ENCODE peak calls at places on chromosomes 13 and 19, in nine cellular contexts. R is H1, E is fibroblast of lung, Q is hepatocyte, K is endothelial cell of umbilical vein, X is A673, U is PC-3, B is HCT116, A is GM23338. T is an unnamed sample.
A peak's percentile ranks its signal among the peaks of the same experiment; 100 is the strongest.

GRCh38 chr13:94656766-94657165 is 55.1 kb downstream of the GPR180 start:
- DNase-seq in K (peak; percentile 33), U (peak; percentile 76), A (peak; percentile 6), R (no peak), B (no peak), E (peak; percentile 96), Q (peak; percentile 23), X (peak; percentile 78), T (no peak)

GRCh38 chr19:47228168-47228936 is 2.6 kb downstream of the BBC3 start:
- DNase-seq in E (peak; percentile 11), A (peak; percentile 67), B (no peak), X (no peak), U (no peak), K (no peak), R (peak; percentile 72), Q (peak; percentile 76), T (no peak)

GRCh38 chr13:109454167-109454917 is 332.0 kb downstream of the IRS2 start:
- DNase-seq in B (no peak), A (no peak), E (peak; percentile 9), X (no peak), R (no peak), K (no peak), Q (no peak), U (no peak), T (no peak)

GRCh38 chr19:13929340-13929739 is 8.9 kb downstream of the PODNL1 start:
- DNase-seq in B (no peak), E (no peak), K (no peak), Q (no peak), U (no peak), R (no peak), A (no peak), X (no peak), T (no peak)

GRCh38 chr13:26867451-26868067 is 107.0 kb upstream of the GPR12 start:
- DNase-seq in A (peak; percentile 39), K (peak; percentile 38), B (no peak), U (peak; percentile 38), E (peak; percentile 33), X (peak; percentile 29), Q (peak; percentile 53), R (peak; percentile 62), T (peak; percentile 62)

GRCh38 chr13:50796463-50796862 is 47.0 kb downstream of the DLEU7 start:
- DNase-seq in A (no peak), Q (no peak), B (no peak), E (no peak), R (no peak), X (no peak), K (no peak), U (no peak), T (no peak)

GRCh38 chr19:35533822-35534521 is 716 bp downstream of the GAPDHS start:
- DNase-seq in K (no peak), X (no peak), E (peak; percentile 46), B (no peak), A (peak; percentile 82), R (peak; percentile 82), Q (peak; percentile 37), U (no peak), T (no peak)

GRCh38 chr13:39038569-39038898 is 278 bp downstream of the NHLRC3 start:
- DNase-seq in U (peak; percentile 8), B (no peak), K (no peak), R (no peak), X (peak; percentile 63), Q (no peak), E (no peak), A (no peak), T (no peak)

GRCh38 chr13:43136940-43137574 is 113.7 kb downstream of the DNAJC15 start:
- DNase-seq in B (no peak), Q (peak; percentile 19), A (peak; percentile 32), U (no peak), K (no peak), E (no peak), R (no peak), X (no peak), T (no peak)

GRCh38 chr13:38341149-38341692 is 8.4 kb upstream of the UFM1 start:
- DNase-seq in B (no peak), K (no peak), R (no peak), A (no peak), X (no peak), U (no peak), Q (no peak), E (no peak), T (no peak)

GRCh38 chr13:32585625-32586021 is 629 bp upstream of the PDS5B start:
- DNase-seq in Q (peak; percentile 7), A (peak; percentile 45), X (no peak), K (no peak), E (no peak), U (peak; percentile 3), R (no peak), B (no peak), T (peak; percentile 10)

GRCh38 chr13:73704587-73704986 is 429.6 kb downstream of the KLF12 start:
- DNase-seq in E (no peak), R (no peak), A (no peak), B (no peak), K (no peak), Q (no peak), X (no peak), U (no peak), T (no peak)

GRCh38 chr13:52454459-52454824 is 836 bp upstream of the CKAP2 start:
- DNase-seq in K (peak; percentile 36), E (peak; percentile 7), B (no peak), U (peak; percentile 11), X (no peak), R (no peak), Q (peak; percentile 29), A (peak; percentile 12), T (peak; percentile 36)

GRCh38 chr19:47752440-47753211 is 7.3 kb downstream of the NOP53 start:
- DNase-seq in U (no peak), R (no peak), B (no peak), X (no peak), Q (no peak), K (no peak), E (no peak), A (no peak), T (peak; percentile 37)

GRCh38 chr19:45780448-45781281 is 1.6 kb downstream of the DMPK start:
- DNase-seq in E (no peak), K (no peak), Q (no peak), R (no peak), U (no peak), A (no peak), B (no peak), X (no peak), T (no peak)

GRCh38 chr13:19597523-19597922 is 35.9 kb upstream of the MPHOSPH8 start:
- DNase-seq in K (no peak), X (peak; percentile 25), B (no peak), U (peak; percentile 94), E (peak; percentile 68), R (no peak), Q (no peak), A (no peak), T (no peak)

GRCh38 chr13:110431425-110431824 is 124.3 kb downstream of the COL4A2 start:
- DNase-seq in K (no peak), X (no peak), U (no peak), R (no peak), B (no peak), A (no peak), Q (no peak), E (no peak), T (no peak)

GRCh38 chr13:34207334-34207733 is 389.4 kb downstream of the RFC3 start:
- DNase-seq in E (peak; percentile 70), R (no peak), Q (peak; percentile 43), B (no peak), K (peak; percentile 34), U (peak; percentile 69), X (peak; percentile 2), A (no peak), T (no peak)

GRCh38 chr13:113816248-113816924 is 47.5 kb downstream of the GAS6 start:
- DNase-seq in X (no peak), K (no peak), A (no peak), Q (no peak), B (no peak), U (peak; percentile 37), R (no peak), E (no peak), T (peak; percentile 16)

GRCh38 chr19:12527034-12527836 is 24.0 kb downstream of the ZNF564 start:
- DNase-seq in A (peak; percentile 69), X (peak; percentile 22), Q (peak; percentile 17), E (peak; percentile 56), U (peak; percentile 19), B (no peak), R (no peak), K (peak; percentile 26), T (no peak)

GRCh38 chr13:103615778-103616177 is 549.6 kb upstream of the SLC10A2 start:
- DNase-seq in U (no peak), E (no peak), Q (no peak), A (no peak), X (no peak), K (no peak), R (no peak), B (no peak), T (no peak)
- TF ChIP-seq EZH2 in U (no peak), E (no peak), Q (no peak), A (no peak), X (no peak), K (no peak), R (no peak), B (no peak), T (no peak)

GRCh38 chr19:1256646-1257474 is 8.5 kb downstream of the MIDN start:
- DNase-seq in U (no peak), R (no peak), K (no peak), Q (no peak), E (no peak), X (peak; percentile 38), B (no peak), A (no peak), T (no peak)
- H3K4me1 ChIP-seq in U (peaks cover 37% of the 10 kb centered on the region), R (peaks cover 35% of the 10 kb centered on the region), K (peaks cover 57% of the 10 kb centered on the region), Q (peaks cover 69% of the 10 kb centered on the region), E (peaks cover 52% of the 10 kb centered on the region), X (peaks cover 75% of the 10 kb centered on the region), B (peaks cover 94% of the 10 kb centered on the region), A (peaks cover 37% of the 10 kb centered on the region), T (peaks cover 85% of the 10 kb centered on the region)

DNA sequence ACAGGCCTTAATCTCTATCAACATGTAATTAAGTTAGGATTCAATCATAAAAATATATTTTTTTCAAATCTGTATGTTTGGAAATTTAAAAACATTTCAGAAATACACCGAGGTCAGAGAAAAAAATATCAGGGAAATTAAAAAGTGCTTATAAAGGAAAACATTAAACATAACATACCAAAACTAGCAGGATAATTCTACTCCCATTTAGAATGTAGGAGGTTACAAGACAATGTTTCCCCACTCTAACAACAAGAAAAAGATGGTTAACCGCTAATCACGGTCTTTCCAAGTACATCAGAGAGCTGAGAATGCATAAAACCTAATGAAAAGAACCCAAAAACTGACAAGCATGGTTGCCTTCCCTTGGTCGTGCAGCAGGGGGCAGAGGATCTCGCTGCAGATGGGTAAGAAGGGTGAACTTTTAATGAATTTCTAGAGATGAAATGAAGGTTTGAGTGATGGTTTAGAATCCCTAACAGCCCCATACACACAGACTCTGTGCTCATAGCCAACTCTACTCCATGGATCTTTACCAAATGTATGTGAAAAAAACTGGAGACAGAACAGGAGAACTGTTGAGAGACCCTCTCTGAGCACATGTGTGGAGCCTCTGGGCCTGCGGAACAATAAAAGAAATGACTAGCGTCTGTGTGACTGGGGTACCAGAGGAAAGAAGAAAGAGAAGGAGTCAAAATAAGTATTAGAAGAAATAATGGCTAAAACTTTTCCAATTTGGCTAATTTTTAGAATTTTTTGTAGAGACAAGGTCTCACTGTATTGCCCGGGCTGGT is 51.3 kb upstream of the LSM14A start:
- DNase-seq in X (peak; percentile 73), K (peak; percentile 65), B (peak; percentile 43), R (peak; percentile 67), Q (peak; percentile 48), E (peak; percentile 67), U (peak; percentile 44), A (peak; percentile 77), T (peak; percentile 56)
- TF ChIP-seq CTCF in X (peak; percentile 90), K (peak; percentile 79), B (peak; percentile 77), R (peak; percentile 88), Q (peak; percentile 62), E (peak; percentile 91), U (peak; percentile 77), A (peak; percentile 79), T (peak; percentile 84)

GRCh38 chr19:33225458-33225925 is at the start of gene SLC7A10:
- DNase-seq in E (no peak), Q (peak; percentile 65), U (no peak), B (no peak), A (peak; percentile 55), R (no peak), X (no peak), K (no peak), T (no peak)
- TF ChIP-seq EZH2 in E (no peak), Q (peak; percentile 69), U (no peak), B (no peak), A (no peak), R (no peak), X (peak; percentile 77), K (peak; percentile 36), T (no peak)

T was measured in DND-41.